ENCODE peak calls at places on chromosomes 16 and 17, in six cellular contexts. O, Q, Z, B, S and E are unnamed samples.

GRCh38 chr17:75428775-75429469 is 23.4 kb upstream of the GRB2 start:
- DNase-seq in O (no peak), Q (no peak), Z (no peak), B (no peak), S (no peak), E (no peak)

GRCh38 chr17:68289473-68289872 is 1.5 kb downstream of the SLC16A6 start:
- DNase-seq in O (no peak), Q (no peak), Z (no peak), B (no peak), S (no peak), E (no peak)

GRCh38 chr17:21275579-21276339 is 8.8 kb upstream of the MAP2K3 start:
- DNase-seq in O (peak), Q (peak), Z (no peak), B (peak), S (peak), E (peak)

GRCh38 chr16:66553223-66553622 is 847 bp downstream of the CKLF start:
- DNase-seq in O (no peak), Q (peak), Z (no peak), B (no peak), S (no peak), E (no peak)

GRCh38 chr17:64694207-64694606 is 32.1 kb upstream of the SMURF2 start:
- DNase-seq in O (no peak), Q (peak), Z (peak), B (no peak), S (no peak), E (no peak)

GRCh38 chr17:65055708-65056638 is 567 bp downstream of the GNA13 start:
- DNase-seq in O (peak), Q (peak), Z (no peak), B (peak), S (peak), E (peak)

GRCh38 chr16:66480265-66481080 is 53.4 kb downstream of the BEAN1 start:
- DNase-seq in O (no peak), Q (no peak), Z (no peak), B (no peak), S (no peak), E (no peak)

GRCh38 chr17:76491271-76492184 is 9.7 kb downstream of the RHBDF2 start:
- DNase-seq in O (no peak), Q (peak), Z (no peak), B (no peak), S (no peak), E (no peak)

GRCh38 chr16:58487566-58488351 is 12.2 kb upstream of the NDRG4 start:
- DNase-seq in O (peak), Q (peak), Z (no peak), B (peak), S (peak), E (peak)

GRCh38 chr17:69300222-69300621 is 26.7 kb downstream of the ABCA5 start:
- DNase-seq in O (no peak), Q (no peak), Z (no peak), B (no peak), S (no peak), E (no peak)

GRCh38 chr16:64469906-64470702 is 651.8 kb downstream of the CDH11 start:
- DNase-seq in O (no peak), Q (no peak), Z (no peak), B (no peak), S (peak), E (no peak)